ENCODE peak calls at places on chromosome 7, in seven cellular contexts. M is A549, L is right atrium auricular region, P is dorsolateral prefrontal cortex, Y is AG04449, T is BJ, E is heart right ventricle. U is an unnamed sample.

GRCh38 chr7:7562736-7563135 is 3.9 kb upstream of the MIOS start:
- DNase-seq in M (no peak), L (no peak), P (no peak), Y (peak), T (no peak), E (no peak), U (no peak)

GRCh38 chr7:116265881-116266280 is 55.5 kb downstream of the TES start:
- DNase-seq in M (no peak), L (no peak), P (no peak), Y (no peak), T (no peak), E (no peak), U (no peak)

GRCh38 chr7:96097802-96098201 is 224.1 kb downstream of the SLC25A13 start:
- DNase-seq in M (no peak), L (no peak), P (no peak), Y (no peak), T (peak), E (no peak), U (no peak)

GRCh38 chr7:98921608-98922372 is 43.5 kb downstream of the TRRAP start:
- DNase-seq in M (no peak), L (no peak), P (no peak), Y (no peak), T (no peak), E (no peak), U (no peak)

GRCh38 chr7:55254242-55254595 is 110.9 kb upstream of the LANCL2 start:
- DNase-seq in M (no peak), L (no peak), P (no peak), Y (no peak), T (no peak), E (no peak), U (no peak)

GRCh38 chr7:3415730-3416366 is 114.8 kb downstream of the SDK1 start:
- DNase-seq in M (no peak), L (no peak), P (no peak), Y (no peak), T (no peak), E (no peak), U (no peak)

GRCh38 chr7:148022832-148023231 is 567.7 kb upstream of the C7orf33 start:
- DNase-seq in M (no peak), L (no peak), P (no peak), Y (no peak), T (no peak), E (no peak), U (no peak)

GRCh38 chr7:80088705-80089104 is 45.9 kb upstream of the GNAI1 start:
- DNase-seq in M (no peak), L (no peak), P (no peak), Y (no peak), T (no peak), E (no peak), U (no peak)

GRCh38 chr7:38322461-38322860 is 49.0 kb upstream of the TARP start:
- DNase-seq in M (no peak), L (no peak), P (no peak), Y (no peak), T (no peak), E (no peak), U (no peak)

GRCh38 chr7:50792342-50793114 is 9.8 kb upstream of the GRB10 start:
- DNase-seq in M (peak), L (no peak), P (no peak), Y (no peak), T (no peak), E (peak), U (no peak)

GRCh38 chr7:40644454-40645188 is 509.8 kb downstream of the SUGCT start:
- DNase-seq in M (no peak), L (no peak), P (no peak), Y (no peak), T (no peak), E (no peak), U (no peak)

GRCh38 chr7:118104812-118105441 is 79.0 kb upstream of the LSM8 start:
- DNase-seq in M (no peak), L (no peak), P (no peak), Y (no peak), T (no peak), E (no peak), U (no peak)

GRCh38 chr7:121755286-121755685 is 117.7 kb upstream of the PTPRZ1 start:
- DNase-seq in M (no peak), L (no peak), P (no peak), Y (no peak), T (no peak), E (no peak), U (no peak)

GRCh38 chr7:55144333-55144954 is 125.6 kb downstream of the EGFR start:
- DNase-seq in M (peak), L (no peak), P (no peak), Y (no peak), T (no peak), E (no peak), U (no peak)

GRCh38 chr7:40598915-40599314 is 464.1 kb downstream of the SUGCT start:
- DNase-seq in M (no peak), L (no peak), P (no peak), Y (no peak), T (no peak), E (no peak), U (no peak)

GRCh38 chr7:71752171-71752935 is 620.4 kb downstream of the GALNT17 start:
- DNase-seq in M (peak), L (no peak), P (peak), Y (no peak), T (no peak), E (peak), U (no peak)

GRCh38 chr7:154640266-154640865 is 362.6 kb downstream of the PAXIP1 start:
- DNase-seq in M (peak), L (no peak), P (peak), Y (no peak), T (no peak), E (no peak), U (no peak)

GRCh38 chr7:93015193-93016084 is 102.3 kb downstream of the SAMD9 start:
- DNase-seq in M (no peak), L (no peak), P (no peak), Y (peak), T (peak), E (no peak), U (no peak)

GRCh38 chr7:131511774-131512535 is 44.5 kb downstream of the PODXL start:
- DNase-seq in M (no peak), L (peak), P (no peak), Y (no peak), T (no peak), E (no peak), U (no peak)

GRCh38 chr7:106865130-106866115 is at the start of gene PIK3CG:
- DNase-seq in M (no peak), L (no peak), P (no peak), Y (no peak), T (no peak), E (no peak), U (no peak)

GRCh38 chr7:139763330-139763729 is 14.5 kb downstream of the HIPK2 start:
- DNase-seq in M (no peak), L (no peak), P (no peak), Y (no peak), T (no peak), E (no peak), U (no peak)

GRCh38 chr7:78083466-78084120 is 285.0 kb downstream of the PHTF2 start:
- DNase-seq in M (no peak), L (no peak), P (no peak), Y (no peak), T (no peak), E (no peak), U (no peak)

GRCh38 chr7:151404216-151405011 is 5.4 kb downstream of the WDR86 start:
- DNase-seq in M (peak), L (peak), P (no peak), Y (no peak), T (no peak), E (no peak), U (no peak)

GRCh38 chr7:55132890-55133551 is 114.2 kb downstream of the EGFR start:
- DNase-seq in M (peak), L (no peak), P (no peak), Y (peak), T (peak), E (no peak), U (peak)

GRCh38 chr7:159167139-159167538 is 22.5 kb upstream of the VIPR2 start:
- DNase-seq in M (no peak), L (no peak), P (no peak), Y (no peak), T (no peak), E (no peak), U (no peak)

GRCh38 chr7:132213583-132213982 is 362.7 kb downstream of the PLXNA4 start:
- DNase-seq in M (no peak), L (no peak), P (no peak), Y (no peak), T (no peak), E (no peak), U (no peak)

GRCh38 chr7:138864667-138865066 is 66.7 kb upstream of the ATP6V0A4 start:
- DNase-seq in M (peak), L (no peak), P (no peak), Y (peak), T (peak), E (no peak), U (no peak)

GRCh38 chr7:102993532-102994029 is 80.8 kb downstream of the LRRC17 start:
- DNase-seq in M (no peak), L (no peak), P (no peak), Y (peak), T (peak), E (no peak), U (no peak)

GRCh38 chr7:50347693-50348092 is 43.2 kb downstream of the IKZF1 start:
- DNase-seq in M (no peak), L (no peak), P (no peak), Y (no peak), T (no peak), E (no peak), U (no peak)

GRCh38 chr7:30910369-30911073 is 1.1 kb upstream of the AQP1 start:
- DNase-seq in M (no peak), L (no peak), P (no peak), Y (no peak), T (no peak), E (peak), U (no peak)
- H3K4me3 ChIP-seq in M (no peak), L (no peak), P (no peak), Y (no peak), T (no peak), E (no peak), U (no peak)

GRCh38 chr7:44696728-44697127 is 51.9 kb upstream of the ZMIZ2 start:
- DNase-seq in M (no peak), L (no peak), P (peak), Y (no peak), T (no peak), E (no peak), U (no peak)
- TF ChIP-seq CTCF in M (no peak), L (no peak), P (no peak), Y (no peak), T (no peak), E (no peak), U (no peak)

DNA sequence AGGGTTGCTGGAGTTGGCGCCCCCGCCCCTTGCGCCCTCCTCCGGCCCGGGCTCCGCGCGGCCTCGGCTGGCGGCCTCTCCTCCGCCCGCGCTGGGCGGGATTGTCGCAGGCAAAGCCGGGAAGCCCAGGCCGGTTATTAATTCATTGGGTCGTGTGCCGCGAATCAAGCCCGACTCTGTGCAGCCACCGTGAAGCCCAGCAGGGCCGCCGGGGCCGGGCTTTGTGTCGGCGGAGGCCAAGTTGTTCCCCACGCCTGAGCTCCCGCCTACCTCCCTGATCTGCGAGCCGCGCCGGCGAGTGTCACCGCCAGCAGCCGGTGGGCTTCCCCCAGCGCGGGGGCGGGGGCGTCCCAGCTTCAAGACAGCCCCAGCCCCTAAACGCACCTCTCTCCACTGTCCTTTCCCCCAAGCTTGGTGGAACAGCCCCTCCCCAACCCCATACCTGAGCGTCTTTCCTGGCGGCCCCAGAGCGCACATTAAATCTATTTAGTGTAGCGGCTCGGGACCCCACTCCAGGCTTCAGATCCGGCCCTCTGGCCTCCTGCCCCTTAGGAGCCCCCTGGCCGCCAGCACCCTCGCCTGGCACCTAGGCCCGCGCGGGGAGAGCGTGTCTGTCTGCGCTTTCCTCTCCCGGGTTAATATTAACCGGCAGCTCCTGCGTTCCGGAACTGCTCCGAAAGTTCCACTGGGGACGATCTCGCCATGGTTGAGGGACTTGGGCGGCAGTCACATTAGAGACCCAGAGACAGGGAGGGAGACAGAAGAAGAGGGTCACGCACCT is 3.5 kb downstream of the SHH start:
- DNase-seq in M (peak), L (no peak), P (no peak), Y (no peak), T (no peak), E (no peak), U (no peak)
- H3K4me3 ChIP-seq in M (peak), L (no peak), P (peak), Y (no peak), T (no peak), E (peak), U (peak)

GRCh38 chr7:81460228-81460627 is 309.6 kb downstream of the HGF start:
- DNase-seq in M (no peak), L (no peak), P (no peak), Y (no peak), T (no peak), E (no peak), U (no peak)

GRCh38 chr7:81460646-81461045 is 309.2 kb downstream of the HGF start:
- DNase-seq in M (no peak), L (no peak), P (no peak), Y (no peak), T (no peak), E (no peak), U (no peak)

GRCh38 chr7:81459485-81459884 is 310.4 kb downstream of the HGF start:
- DNase-seq in M (no peak), L (no peak), P (no peak), Y (no peak), T (no peak), E (no peak), U (no peak)

GRCh38 chr7:81462672-81463071 is 307.2 kb downstream of the HGF start:
- DNase-seq in M (no peak), L (no peak), P (no peak), Y (no peak), T (no peak), E (no peak), U (no peak)

DNA sequence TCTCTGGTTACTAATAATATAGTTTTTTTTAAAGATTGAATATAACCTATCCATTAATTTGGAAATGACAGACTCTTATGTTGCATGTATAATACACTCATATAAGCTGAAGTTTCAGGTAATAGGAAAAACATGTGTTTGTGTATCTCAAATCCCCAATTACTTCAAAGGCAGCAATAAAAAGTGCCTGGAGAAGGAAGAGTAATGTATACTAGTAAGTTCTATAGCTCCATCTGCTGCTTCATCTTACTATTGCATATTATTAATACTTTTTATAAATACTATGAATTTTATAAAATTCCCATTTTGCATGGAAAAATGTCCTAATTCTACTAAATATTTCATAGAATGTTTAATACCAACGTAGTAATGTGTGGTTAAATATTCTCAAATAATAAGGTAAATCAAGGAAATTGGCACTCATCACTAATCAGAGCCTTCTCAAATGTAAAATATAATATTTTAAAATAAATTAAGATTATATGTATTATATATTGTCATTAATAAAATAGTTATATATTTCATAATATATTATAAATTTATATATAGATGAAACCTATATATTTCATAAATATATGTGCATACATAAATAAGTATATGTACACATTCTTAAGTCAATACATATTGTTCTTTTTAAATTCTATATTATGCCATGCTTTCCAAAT is 311.9 kb downstream of the HGF start:
- DNase-seq in M (peak), L (no peak), P (no peak), Y (no peak), T (no peak), E (no peak), U (no peak)
- TF ChIP-seq CTCF in M (peak), L (peak), P (peak), Y (peak), T (peak), E (peak), U (peak)

GRCh38 chr7:35285799-35286198 is 31.9 kb upstream of the TBX20 start:
- DNase-seq in M (no peak), L (no peak), P (no peak), Y (no peak), T (no peak), E (no peak), U (no peak)

GRCh38 chr7:35286422-35286821 is 32.5 kb upstream of the TBX20 start:
- DNase-seq in M (no peak), L (no peak), P (no peak), Y (no peak), T (no peak), E (no peak), U (peak)

GRCh38 chr7:35277359-35277758 is 23.5 kb upstream of the TBX20 start:
- DNase-seq in M (no peak), L (no peak), P (no peak), Y (no peak), T (no peak), E (no peak), U (no peak)

GRCh38 chr7:35280854-35281253 is 27.0 kb upstream of the TBX20 start:
- DNase-seq in M (no peak), L (no peak), P (no peak), Y (no peak), T (no peak), E (no peak), U (no peak)
- H3K4me3 ChIP-seq in M (no peak), L (no peak), P (no peak), Y (no peak), T (no peak), E (no peak), U (no peak)

DNA sequence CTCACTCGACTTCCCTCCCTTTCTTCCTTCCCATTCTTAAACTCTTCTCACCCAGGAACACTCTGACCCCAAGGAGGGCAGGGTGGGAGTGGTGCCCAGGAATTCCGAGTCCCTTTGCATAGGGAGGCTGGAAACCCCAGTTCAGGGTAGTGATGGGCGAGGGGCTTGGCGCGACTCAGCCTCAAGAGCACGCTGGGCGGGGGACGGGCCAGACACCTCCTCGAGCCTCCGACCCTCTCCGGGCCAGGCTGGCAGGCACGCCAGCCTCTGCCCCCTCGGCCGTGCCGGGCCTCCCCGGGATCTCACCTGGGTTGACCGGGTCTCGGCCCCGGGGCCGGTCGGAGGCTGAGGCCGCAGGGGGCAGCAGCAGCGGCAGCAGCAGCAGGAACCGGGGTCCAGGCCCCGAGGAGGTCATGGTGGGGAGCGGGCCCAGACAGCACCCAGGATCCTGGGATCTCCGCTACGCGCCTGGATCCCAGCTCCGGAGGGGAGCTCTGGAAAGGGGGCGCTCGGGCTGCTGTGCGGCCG is 457 bp downstream of the PLOD3 start:
- DNase-seq in M (no peak), L (no peak), P (no peak), Y (no peak), T (no peak), E (no peak), U (no peak)
- TF ChIP-seq CTCF in M (no peak), L (no peak), P (no peak), Y (peak), T (peak), E (no peak), U (peak)

GRCh38 chr7:134783294-134784069 is 4.0 kb downstream of the CALD1 start:
- DNase-seq in M (no peak), L (no peak), P (no peak), Y (no peak), T (no peak), E (no peak), U (no peak)
- H3K4me3 ChIP-seq in M (no peak), L (peak), P (no peak), Y (peak), T (peak), E (peak), U (no peak)

GRCh38 chr7:112550468-112551060 is 69.8 kb downstream of the LSMEM1 start:
- DNase-seq in M (peak), L (no peak), P (no peak), Y (peak), T (no peak), E (no peak), U (no peak)

GRCh38 chr7:112556633-112557032 is 75.8 kb downstream of the LSMEM1 start:
- DNase-seq in M (no peak), L (no peak), P (no peak), Y (no peak), T (no peak), E (no peak), U (no peak)

GRCh38 chr7:112554591-112554990 is 73.8 kb downstream of the LSMEM1 start:
- DNase-seq in M (no peak), L (no peak), P (no peak), Y (no peak), T (no peak), E (no peak), U (no peak)
- TF ChIP-seq CTCF in M (no peak), L (no peak), P (no peak), Y (no peak), T (no peak), E (no peak), U (peak)

DNA sequence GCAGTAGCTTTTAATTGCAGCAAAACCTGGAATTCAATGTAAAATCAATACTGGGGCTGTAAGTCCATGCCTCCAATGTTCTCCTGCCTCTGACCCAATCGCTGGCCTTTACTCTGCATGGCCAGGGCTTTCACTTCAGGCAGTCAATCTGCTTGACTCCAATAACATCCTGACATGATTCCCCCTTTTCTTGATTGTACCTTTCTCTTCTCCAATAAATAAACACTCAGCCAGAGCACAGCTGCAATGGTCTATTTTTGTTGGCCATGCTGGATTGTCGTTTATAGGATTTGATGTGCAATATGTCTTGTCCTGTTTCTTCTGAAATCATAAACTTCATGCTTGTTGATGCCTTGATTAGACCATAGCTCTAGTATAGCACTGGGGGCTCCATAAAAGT is 97.8 kb upstream of the COL1A2 start:
- DNase-seq in M (no peak), L (no peak), P (no peak), Y (no peak), T (no peak), E (no peak), U (no peak)
- H3K4me3 ChIP-seq in M (no peak), L (peak), P (no peak), Y (peak), T (peak), E (peak), U (no peak)